ENCODE peak calls at places on chromosome 21, in eight cellular contexts. W is heart right ventricle; F is heart left ventricle; O is CD8-positive, alpha-beta T cell; C is tibial artery; Q is PC-9; G is HCT116; A is keratinocyte. P is an unnamed sample.

GRCh38 chr21:36379236-36379635 is 6.0 kb upstream of the CHAF1B start:
- DNase-seq in W (no peak), F (no peak), O (no peak), C (no peak), Q (no peak), G (no peak), A (no peak), P (no peak)

GRCh38 chr21:26082549-26082948 is 88.0 kb downstream of the APP start:
- DNase-seq in W (no peak), F (no peak), O (no peak), C (no peak), Q (no peak), G (no peak), A (no peak), P (no peak)

GRCh38 chr21:34871026-34871908 is 177.8 kb downstream of the RUNX1 start:
- DNase-seq in W (no peak), F (no peak), O (no peak), C (no peak), Q (no peak), G (no peak), A (no peak), P (no peak)

GRCh38 chr21:41369105-41369914 is 7.5 kb downstream of the MX2 start:
- DNase-seq in W (peak; percentile 54), F (peak; percentile 56), O (peak; percentile 14), C (no peak), Q (no peak), G (no peak), A (no peak), P (peak; percentile 32)

GRCh38 chr21:33394260-33394659 is 9.0 kb upstream of the IFNGR2 start:
- DNase-seq in W (no peak), F (peak; percentile 42), O (no peak), C (peak; percentile 55), Q (no peak), G (no peak), A (no peak), P (no peak)

GRCh38 chr21:36211660-36212512 is 55.3 kb downstream of the DOP1B start:
- DNase-seq in W (no peak), F (no peak), O (no peak), C (no peak), Q (no peak), G (no peak), A (no peak), P (no peak)

GRCh38 chr21:31576428-31576827 is 83.1 kb upstream of the SOD1 start:
- DNase-seq in W (no peak), F (no peak), O (no peak), C (no peak), Q (no peak), G (no peak), A (no peak), P (no peak)

GRCh38 chr21:39062196-39062900 is 120.9 kb downstream of the PSMG1 start:
- DNase-seq in W (no peak), F (no peak), O (no peak), C (no peak), Q (no peak), G (no peak), A (no peak), P (no peak)

GRCh38 chr21:33424214-33424613 is 21.0 kb downstream of the IFNGR2 start:
- DNase-seq in W (no peak), F (no peak), O (no peak), C (no peak), Q (no peak), G (no peak), A (no peak), P (no peak)

GRCh38 chr21:16420086-16420724 is 690.4 kb downstream of the USP25 start:
- DNase-seq in W (no peak), F (peak; percentile 60), O (no peak), C (peak; percentile 67), Q (peak; percentile 31), G (no peak), A (no peak), P (no peak)

GRCh38 chr21:39014751-39015150 is 168.5 kb downstream of the PSMG1 start:
- DNase-seq in W (no peak), F (no peak), O (no peak), C (no peak), Q (peak; percentile 25), G (no peak), A (peak; percentile 44), P (no peak)

GRCh38 chr21:21481238-21481637 is 483.0 kb downstream of the NCAM2 start:
- DNase-seq in W (no peak), F (no peak), O (no peak), C (no peak), Q (no peak), G (no peak), A (no peak), P (no peak)

GRCh38 chr21:26153758-26154157 is 16.8 kb downstream of the APP start:
- DNase-seq in W (no peak), F (no peak), O (no peak), C (no peak), Q (no peak), G (no peak), A (no peak), P (no peak)

GRCh38 chr21:39968010-39968409 is 100.8 kb downstream of the PCP4 start:
- DNase-seq in W (no peak), F (no peak), O (no peak), C (no peak), Q (no peak), G (no peak), A (no peak), P (no peak)

GRCh38 chr21:44351535-44352252 is 1.7 kb upstream of the TRPM2 start:
- DNase-seq in W (no peak), F (no peak), O (no peak), C (no peak), Q (no peak), G (no peak), A (no peak), P (no peak)

GRCh38 chr21:44352253-44352860 is 1.1 kb upstream of the TRPM2 start:
- DNase-seq in W (no peak), F (no peak), O (no peak), C (no peak), Q (no peak), G (no peak), A (no peak), P (no peak)

GRCh38 chr21:44354001-44354405 is 582 bp downstream of the TRPM2 start:
- DNase-seq in W (no peak), F (no peak), O (no peak), C (no peak), Q (no peak), G (no peak), A (no peak), P (no peak)

GRCh38 chr21:44354775-44355771 is 1.7 kb downstream of the TRPM2 start:
- DNase-seq in W (no peak), F (no peak), O (no peak), C (no peak), Q (no peak), G (no peak), A (no peak), P (no peak)

GRCh38 chr21:44353200-44353970 is at the start of gene TRPM2:
- DNase-seq in W (peak; percentile 64), F (peak; percentile 70), O (peak; percentile 26), C (peak; percentile 50), Q (no peak), G (no peak), A (no peak), P (peak; percentile 39)
- H3K9me3 ChIP-seq in W (no peaks in the 10 kb centered on the region), F (no peaks in the 10 kb centered on the region), O (no peaks in the 10 kb centered on the region), C (no peaks in the 10 kb centered on the region), Q (no peaks in the 10 kb centered on the region), G (no peaks in the 10 kb centered on the region), A (no peaks in the 10 kb centered on the region), P (no peaks in the 10 kb centered on the region)

DNA sequence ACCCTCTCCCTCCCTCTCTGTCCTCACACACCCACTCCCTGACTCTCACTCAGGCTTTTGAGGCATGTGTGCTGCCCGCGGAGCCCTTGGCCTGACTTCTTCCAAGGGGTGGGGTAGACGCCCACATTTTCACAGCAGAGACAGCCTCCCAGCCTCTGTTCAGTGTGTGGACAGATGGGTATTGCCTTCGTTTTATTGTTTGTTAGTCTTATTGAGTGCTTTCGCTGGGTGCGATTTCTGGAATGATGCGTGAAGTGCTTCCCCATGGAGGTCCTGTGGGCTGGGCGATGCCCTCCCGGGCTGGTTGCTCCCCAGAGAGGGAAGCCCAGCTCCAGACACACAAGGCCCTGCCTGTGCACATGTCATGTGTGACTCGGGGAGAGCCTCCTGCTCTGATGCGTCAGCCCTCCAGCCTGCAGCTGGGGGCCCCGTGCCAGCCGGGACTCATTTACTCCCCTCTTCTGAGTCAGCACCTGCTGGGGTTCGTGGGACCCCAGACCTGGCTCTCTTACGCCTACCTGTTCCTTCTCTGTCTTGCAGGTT is 14.7 kb downstream of the PDXK start:
- DNase-seq in W (no peak), F (peak; percentile 54), O (no peak), C (no peak), Q (no peak), G (no peak), A (no peak), P (no peak)
- H3K4me1 ChIP-seq in W (peaks cover 61% of the 10 kb centered on the region), F (peaks cover 50% of the 10 kb centered on the region), O (peaks cover 19% of the 10 kb centered on the region), C (peaks cover 48% of the 10 kb centered on the region), Q (peaks cover 9% of the 10 kb centered on the region), G (peaks cover 6% of the 10 kb centered on the region), A (peaks cover 18% of the 10 kb centered on the region), P (peaks cover 21% of the 10 kb centered on the region)

GRCh38 chr21:30320215-30320614 is at the start of gene KRTAP26-1:
- DNase-seq in W (no peak), F (no peak), O (no peak), C (no peak), Q (no peak), G (no peak), A (no peak), P (no peak)

DNA sequence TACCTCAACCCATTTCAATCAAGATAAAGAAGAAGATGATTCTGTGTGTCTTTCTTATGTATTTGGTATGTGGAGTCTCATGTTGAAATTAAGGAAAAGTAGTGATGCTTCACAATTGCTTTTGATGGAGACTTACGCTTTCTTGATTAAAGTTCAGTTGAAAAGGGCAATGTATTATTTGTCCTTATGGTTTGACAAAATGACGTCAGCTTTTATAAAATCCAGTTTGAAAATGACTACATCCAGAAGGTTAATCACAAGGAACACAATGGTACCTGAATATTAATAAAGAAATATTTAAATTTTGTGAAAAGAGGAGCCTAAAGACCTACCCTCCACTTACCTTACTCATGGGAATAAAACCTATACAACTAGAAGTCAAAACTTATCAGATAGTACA is 4.4 kb downstream of the KRTAP26-1 start:
- DNase-seq in W (no peak), F (no peak), O (no peak), C (no peak), Q (no peak), G (no peak), A (no peak), P (no peak)
- H3K9me3 ChIP-seq in W (no peaks in the 10 kb centered on the region), F (no peaks in the 10 kb centered on the region), O (no peaks in the 10 kb centered on the region), C (no peaks in the 10 kb centered on the region), Q (no peaks in the 10 kb centered on the region), G (peaks cover 30% of the 10 kb centered on the region), A (no peaks in the 10 kb centered on the region), P (no peaks in the 10 kb centered on the region)

DNA sequence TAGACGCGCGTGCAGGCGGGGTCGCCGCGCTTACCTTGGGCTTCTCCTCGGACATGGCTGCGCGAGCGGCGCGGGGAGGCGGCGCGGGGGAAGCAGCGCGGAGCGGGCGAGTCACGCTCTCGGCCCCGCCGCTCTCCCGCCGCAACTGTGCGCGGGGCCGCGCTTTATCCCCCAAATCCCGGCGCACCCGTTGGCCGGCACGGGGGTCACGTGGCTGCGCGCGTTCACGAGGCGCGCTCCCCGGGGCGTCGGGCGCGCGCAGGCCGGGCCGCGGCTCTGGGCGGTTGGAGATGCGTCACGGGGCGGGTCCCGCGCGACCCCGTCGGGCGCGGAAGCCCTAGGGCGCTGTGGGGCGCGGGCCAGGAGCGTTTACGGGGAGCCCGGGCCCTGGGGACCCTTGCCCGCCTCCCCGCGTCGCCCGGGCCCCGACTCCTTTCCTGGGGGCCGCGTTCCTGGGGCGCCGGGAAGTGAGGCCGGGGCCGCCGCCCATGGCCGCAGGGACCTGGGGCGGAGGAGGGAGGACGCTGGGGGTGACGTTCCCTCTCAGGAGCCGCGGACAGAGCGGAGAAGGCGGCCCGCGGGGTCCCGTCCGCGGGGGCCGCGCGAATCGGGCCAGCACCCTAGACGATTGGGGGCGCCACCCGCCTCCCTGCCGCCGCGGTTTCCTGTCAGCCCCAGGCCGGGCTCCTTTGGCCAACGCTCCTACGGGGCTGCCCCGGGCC is at the start of gene SUMO3:
- DNase-seq in W (peak; percentile 85), F (peak; percentile 80), O (peak; percentile 75), C (peak; percentile 73), Q (peak; percentile 81), G (no peak), A (no peak), P (peak; percentile 95)
- H3K4me1 ChIP-seq in W (peaks cover 40% of the 10 kb centered on the region), F (peaks cover 25% of the 10 kb centered on the region), O (peaks cover 18% of the 10 kb centered on the region), C (peaks cover 20% of the 10 kb centered on the region), Q (no peaks in the 10 kb centered on the region), G (peaks cover 2% of the 10 kb centered on the region), A (no peaks in the 10 kb centered on the region), P (peaks cover 16% of the 10 kb centered on the region)

P was measured in CD4-positive, alpha-beta memory T cell.